ENCODE peak calls at places on chromosome 15, in seven cellular contexts. H is right atrium auricular region, L is astrocyte of the spinal cord, X is suprapubic skin, Y is MM.1S, V is RWPE2, F is fibroblast of mammary gland. Z is an unnamed sample.
A peak's percentile ranks its signal among the peaks of the same experiment; 100 is the strongest.

GRCh38 chr15:59313703-59314332 is 58.9 kb downstream of the MYO1E start:
- DNase-seq in H (no peak), L (peak; percentile 73), X (peak; percentile 84), Y (no peak), V (peak; percentile 94), F (peak; percentile 81), Z (no peak)

GRCh38 chr15:82995076-82995475 is 9.1 kb downstream of the RAMAC start:
- DNase-seq in H (no peak), L (no peak), X (no peak), Y (no peak), V (no peak), F (no peak), Z (no peak)

GRCh38 chr15:74383695-74384565 is 16.5 kb upstream of the CYP11A1 start:
- DNase-seq in H (no peak), L (no peak), X (no peak), Y (peak; percentile 89), V (peak; percentile 96), F (peak; percentile 68), Z (no peak)

GRCh38 chr15:69749274-69749673 is 296.7 kb downstream of the RPLP1 start:
- DNase-seq in H (no peak), L (no peak), X (no peak), Y (no peak), V (no peak), F (no peak), Z (no peak)

GRCh38 chr15:77030928-77031375 is 36.0 kb downstream of the PSTPIP1 start:
- DNase-seq in H (no peak), L (no peak), X (peak; percentile 44), Y (no peak), V (peak; percentile 75), F (no peak), Z (peak; percentile 52)

GRCh38 chr15:62572797-62573196 is 407.7 kb upstream of the C2CD4B start:
- DNase-seq in H (no peak), L (no peak), X (no peak), Y (no peak), V (no peak), F (no peak), Z (peak; percentile 72)

GRCh38 chr15:64763874-64764273 is 11.5 kb downstream of the RBPMS2 start:
- DNase-seq in H (no peak), L (no peak), X (no peak), Y (no peak), V (no peak), F (no peak), Z (no peak)

GRCh38 chr15:34791701-34792100 is 3.6 kb downstream of the ACTC1 start:
- DNase-seq in H (no peak), L (no peak), X (no peak), Y (no peak), V (no peak), F (no peak), Z (no peak)

GRCh38 chr15:68053701-68053996 is 466 bp upstream of the PIAS1 start:
- DNase-seq in H (no peak), L (no peak), X (no peak), Y (peak; percentile 11), V (no peak), F (no peak), Z (no peak)

GRCh38 chr15:60708684-60709083 is 229.7 kb upstream of the ICE2 start:
- DNase-seq in H (no peak), L (peak; percentile 81), X (no peak), Y (no peak), V (no peak), F (peak; percentile 19), Z (no peak)

GRCh38 chr15:29364429-29365078 is 94.9 kb upstream of the NSMCE3 start:
- DNase-seq in H (no peak), L (peak; percentile 76), X (no peak), Y (no peak), V (no peak), F (peak; percentile 57), Z (no peak)

GRCh38 chr15:101578443-101578894 is 73.7 kb downstream of the TM2D3 start:
- DNase-seq in H (no peak), L (no peak), X (no peak), Y (peak; percentile 71), V (no peak), F (peak; percentile 8), Z (peak; percentile 84)

GRCh38 chr15:59396211-59396610 is 23.5 kb upstream of the MYO1E start:
- DNase-seq in H (no peak), L (no peak), X (no peak), Y (no peak), V (no peak), F (peak; percentile 28), Z (no peak)

GRCh38 chr15:79994651-79995050 is 23.7 kb upstream of the BCL2A1 start:
- DNase-seq in H (no peak), L (no peak), X (no peak), Y (no peak), V (no peak), F (peak; percentile 38), Z (no peak)

GRCh38 chr15:75801859-75802593 is 41.2 kb upstream of the UBE2Q2 start:
- DNase-seq in H (peak; percentile 80), L (peak; percentile 63), X (peak; percentile 88), Y (peak; percentile 75), V (peak; percentile 88), F (peak; percentile 63), Z (peak; percentile 94)

GRCh38 chr15:78075490-78076230 is 1.9 kb downstream of the TBC1D2B start:
- DNase-seq in H (no peak), L (peak; percentile 93), X (peak; percentile 57), Y (no peak), V (no peak), F (peak; percentile 93), Z (peak; percentile 74)

GRCh38 chr15:69559440-69560215 is 107.0 kb downstream of the RPLP1 start:
- DNase-seq in H (no peak), L (no peak), X (no peak), Y (no peak), V (no peak), F (peak; percentile 18), Z (no peak)

GRCh38 chr15:20665653-20666052 is 124.1 kb upstream of the GOLGA6L6 start:
- DNase-seq in H (no peak), L (no peak), X (no peak), Y (no peak), V (no peak), F (no peak), Z (no peak)

DNA sequence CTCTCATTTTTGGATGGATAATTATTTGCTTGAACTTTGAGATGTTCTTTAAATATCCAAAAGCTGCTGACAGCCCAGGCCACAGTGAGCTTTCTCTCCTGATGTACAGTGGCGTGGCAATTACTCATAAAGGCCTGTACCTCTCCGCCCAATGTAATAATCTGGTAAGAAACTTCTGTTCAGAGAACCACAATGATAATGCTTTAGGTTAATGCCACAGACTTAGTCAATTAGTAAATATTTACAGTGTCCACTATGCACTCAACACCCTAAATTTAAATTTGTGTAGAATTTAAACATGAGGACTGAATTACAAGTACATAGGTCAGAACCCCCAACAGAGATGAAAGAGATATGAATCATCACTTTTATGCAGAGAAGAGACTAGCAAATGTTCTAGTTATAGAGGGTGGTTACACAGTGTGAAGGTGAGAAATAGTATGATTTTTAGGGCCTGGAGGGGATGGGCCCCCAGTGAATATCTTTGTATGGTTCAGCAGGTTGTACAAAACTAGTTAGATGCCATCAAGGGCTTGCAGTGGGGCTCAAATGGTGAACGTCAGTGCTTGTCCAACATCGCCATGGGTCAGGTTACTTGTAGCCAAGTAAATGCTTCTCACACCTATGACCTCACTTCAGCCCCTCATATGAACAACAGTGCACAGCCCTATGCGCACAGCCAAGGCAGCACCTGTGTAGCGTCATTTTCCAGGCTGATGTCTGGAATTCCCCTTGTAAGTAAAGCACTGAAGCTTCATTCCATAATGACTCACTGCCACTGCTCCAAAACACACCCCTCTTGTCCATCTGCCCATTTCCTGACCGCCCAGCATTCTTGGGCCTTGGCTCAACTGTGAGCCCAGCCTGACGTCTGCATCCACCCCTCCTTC is 13.3 kb downstream of the ABHD2 start:
- DNase-seq in H (peak; percentile 91), L (peak; percentile 98), X (peak; percentile 78), Y (no peak), V (peak; percentile 96), F (peak; percentile 98), Z (no peak)
- H3K4me3 ChIP-seq in H (no peak overlapping the region), L (no peak overlapping the region), X (no peak overlapping the region), Y (no peak overlapping the region), V (no peak overlapping the region), F (no peak overlapping the region), Z (no peak overlapping the region)

DNA sequence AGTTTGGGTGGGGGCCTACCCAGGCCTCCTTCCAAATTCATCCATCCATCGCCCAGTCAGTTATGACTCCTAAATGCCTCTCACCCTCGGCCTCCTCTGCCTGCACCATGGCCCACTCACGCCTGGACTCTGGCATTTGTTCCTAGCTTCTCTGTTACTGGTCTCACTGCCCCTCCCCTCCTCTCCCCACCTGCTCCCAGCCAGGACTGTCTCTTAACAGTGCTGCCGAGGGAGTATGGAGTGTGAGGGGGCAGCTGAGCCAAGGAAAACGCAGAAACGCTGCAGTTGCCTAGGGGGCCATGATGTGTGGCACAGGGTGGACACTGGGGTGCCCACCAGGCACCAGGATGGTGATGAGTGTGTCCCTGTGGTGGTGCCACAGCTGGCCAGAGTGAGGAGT is 3.1 kb downstream of the RCCD1 start:
- DNase-seq in H (no peak), L (no peak), X (no peak), Y (no peak), V (no peak), F (no peak), Z (peak; percentile 58)
- H3K4me3 ChIP-seq in H (peak overlapping the region; percentile 72), L (peak overlapping the region; percentile 56), X (peak overlapping the region; percentile 72), Y (no peak overlapping the region), V (no peak overlapping the region), F (peak overlapping the region; percentile 44), Z (peak overlapping the region; percentile 80)

GRCh38 chr15:92733934-92734521 is 78.5 kb upstream of the FAM174B start:
- DNase-seq in H (no peak), L (peak; percentile 52), X (no peak), Y (no peak), V (no peak), F (peak; percentile 32), Z (no peak)
- H3K4me3 ChIP-seq in H (peak overlapping the region; percentile 45), L (peak overlapping the region; percentile 47), X (peak overlapping the region; percentile 45), Y (no peak overlapping the region), V (peak overlapping the region; percentile 30), F (peak overlapping the region; percentile 59), Z (peak overlapping the region; percentile 35)

GRCh38 chr15:36905908-36906307 is 194.4 kb downstream of the MEIS2 start:
- DNase-seq in H (no peak), L (no peak), X (no peak), Y (no peak), V (no peak), F (peak; percentile 72), Z (no peak)

GRCh38 chr15:36899696-36900095 is 200.7 kb downstream of the MEIS2 start:
- DNase-seq in H (no peak), L (no peak), X (no peak), Y (no peak), V (no peak), F (no peak), Z (no peak)

GRCh38 chr15:36901012-36901411 is 199.3 kb downstream of the MEIS2 start:
- DNase-seq in H (no peak), L (no peak), X (no peak), Y (no peak), V (no peak), F (no peak), Z (no peak)

GRCh38 chr15:36903922-36904479 is 196.3 kb downstream of the MEIS2 start:
- DNase-seq in H (no peak), L (no peak), X (peak; percentile 68), Y (no peak), V (no peak), F (no peak), Z (no peak)

DNA sequence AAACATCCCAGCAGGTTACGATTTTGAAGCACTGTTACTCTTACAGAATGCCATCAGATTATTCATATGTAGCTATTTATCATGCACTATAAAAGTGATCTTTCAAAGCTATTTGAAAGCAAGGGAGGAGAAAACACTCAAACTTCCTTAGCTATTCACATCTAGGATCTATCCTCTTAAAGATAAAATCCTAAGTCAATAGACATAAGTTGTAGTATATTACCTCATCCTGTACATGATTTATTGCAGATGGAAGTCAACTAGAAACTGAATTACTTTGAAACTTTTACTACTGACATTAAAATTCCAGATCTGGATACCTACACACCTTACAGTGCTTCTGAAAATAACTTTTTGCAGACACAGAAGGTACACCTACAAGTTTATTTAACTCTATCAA is 197.2 kb downstream of the MEIS2 start:
- DNase-seq in H (no peak), L (no peak), X (no peak), Y (no peak), V (no peak), F (no peak), Z (no peak)
- H3K4me3 ChIP-seq in H (no peak overlapping the region), L (no peak overlapping the region), X (no peak overlapping the region), Y (no peak overlapping the region), V (no peak overlapping the region), F (no peak overlapping the region), Z (no peak overlapping the region)

Z was measured in H7.